ENCODE peak calls at places on chromosomes 7 and 10, in ten cellular contexts. One of them, this sample, is unnamed. For H3K4me1, the result is how much of the 10 kb centered on the place peaks cover.

GRCh38 chr7:24756989-24757798 is at the start of gene GSDME:
- DNase-seq in A549: peak
- DNase-seq in body of pancreas: peak
- DNase-seq in testis: peak
- DNase-seq in prostate gland: peak
- DNase-seq in breast epithelium: no peak
- DNase-seq in H1: peak
- DNase-seq in gastrocnemius medialis: peak
- DNase-seq in HCT116: no peak
- DNase-seq in HepG2: peak
- DNase-seq in this sample: peak

GRCh38 chr10:91154842-91155241 is 65.6 kb upstream of the PCGF5 start:
- DNase-seq in A549: no peak
- DNase-seq in body of pancreas: no peak
- DNase-seq in testis: no peak
- DNase-seq in prostate gland: no peak
- DNase-seq in breast epithelium: no peak
- DNase-seq in H1: no peak
- DNase-seq in gastrocnemius medialis: no peak
- DNase-seq in HCT116: no peak
- DNase-seq in HepG2: no peak
- DNase-seq in this sample: no peak

GRCh38 chr10:79088176-79088575 is 19.4 kb downstream of the ZMIZ1 start:
- DNase-seq in A549: no peak
- DNase-seq in body of pancreas: peak
- DNase-seq in testis: no peak
- DNase-seq in prostate gland: peak
- DNase-seq in breast epithelium: peak
- DNase-seq in H1: no peak
- DNase-seq in gastrocnemius medialis: peak
- DNase-seq in HCT116: no peak
- DNase-seq in HepG2: no peak
- DNase-seq in this sample: peak

GRCh38 chr10:87038786-87039185 is 18.7 kb downstream of the FAM25A start:
- DNase-seq in A549: no peak
- DNase-seq in body of pancreas: no peak
- DNase-seq in testis: no peak
- DNase-seq in prostate gland: no peak
- DNase-seq in breast epithelium: no peak
- DNase-seq in H1: no peak
- DNase-seq in gastrocnemius medialis: no peak
- DNase-seq in HCT116: no peak
- DNase-seq in HepG2: no peak
- DNase-seq in this sample: no peak

GRCh38 chr7:1446611-1447032 is 12.6 kb downstream of the MICALL2 start:
- DNase-seq in A549: no peak
- DNase-seq in body of pancreas: no peak
- DNase-seq in testis: no peak
- DNase-seq in prostate gland: no peak
- DNase-seq in breast epithelium: no peak
- DNase-seq in H1: no peak
- DNase-seq in gastrocnemius medialis: no peak
- DNase-seq in HCT116: no peak
- DNase-seq in HepG2: no peak
- DNase-seq in this sample: no peak

GRCh38 chr7:89200758-89201157 is 405.2 kb upstream of the TEX47 start:
- DNase-seq in A549: no peak
- DNase-seq in body of pancreas: no peak
- DNase-seq in testis: no peak
- DNase-seq in prostate gland: no peak
- DNase-seq in breast epithelium: no peak
- DNase-seq in H1: no peak
- DNase-seq in gastrocnemius medialis: no peak
- DNase-seq in HCT116: no peak
- DNase-seq in HepG2: no peak
- DNase-seq in this sample: no peak

GRCh38 chr10:127880557-127880956 is 12.2 kb downstream of the CLRN3 start:
- DNase-seq in A549: no peak
- DNase-seq in body of pancreas: no peak
- DNase-seq in testis: no peak
- DNase-seq in prostate gland: no peak
- DNase-seq in breast epithelium: no peak
- DNase-seq in H1: peak
- DNase-seq in gastrocnemius medialis: peak
- DNase-seq in HCT116: no peak
- DNase-seq in HepG2: no peak
- DNase-seq in this sample: peak

GRCh38 chr10:113961261-113961938 is 82.3 kb upstream of the ADRB1 start:
- DNase-seq in A549: no peak
- DNase-seq in body of pancreas: no peak
- DNase-seq in testis: no peak
- DNase-seq in prostate gland: no peak
- DNase-seq in breast epithelium: no peak
- DNase-seq in H1: no peak
- DNase-seq in gastrocnemius medialis: no peak
- DNase-seq in HCT116: no peak
- DNase-seq in HepG2: no peak
- DNase-seq in this sample: no peak

GRCh38 chr7:28104811-28105210 is 75.8 kb downstream of the JAZF1 start:
- DNase-seq in A549: no peak
- DNase-seq in body of pancreas: no peak
- DNase-seq in testis: no peak
- DNase-seq in prostate gland: no peak
- DNase-seq in breast epithelium: no peak
- DNase-seq in H1: no peak
- DNase-seq in gastrocnemius medialis: no peak
- DNase-seq in HCT116: no peak
- DNase-seq in HepG2: no peak
- DNase-seq in this sample: no peak

GRCh38 chr7:28103984-28104628 is 76.5 kb downstream of the JAZF1 start:
- DNase-seq in A549: no peak
- DNase-seq in body of pancreas: no peak
- DNase-seq in testis: no peak
- DNase-seq in prostate gland: peak
- DNase-seq in breast epithelium: no peak
- DNase-seq in H1: no peak
- DNase-seq in gastrocnemius medialis: peak
- DNase-seq in HCT116: no peak
- DNase-seq in HepG2: no peak
- DNase-seq in this sample: no peak

GRCh38 chr7:28106316-28106957 is 74.2 kb downstream of the JAZF1 start:
- DNase-seq in A549: no peak
- DNase-seq in body of pancreas: no peak
- DNase-seq in testis: no peak
- DNase-seq in prostate gland: no peak
- DNase-seq in breast epithelium: no peak
- DNase-seq in H1: no peak
- DNase-seq in gastrocnemius medialis: peak
- DNase-seq in HCT116: no peak
- DNase-seq in HepG2: no peak
- DNase-seq in this sample: peak

GRCh38 chr7:28105234-28105633 is 75.4 kb downstream of the JAZF1 start:
- DNase-seq in A549: no peak
- DNase-seq in body of pancreas: no peak
- DNase-seq in testis: no peak
- DNase-seq in prostate gland: no peak
- DNase-seq in breast epithelium: no peak
- DNase-seq in H1: no peak
- DNase-seq in gastrocnemius medialis: no peak
- DNase-seq in HCT116: no peak
- DNase-seq in HepG2: no peak
- DNase-seq in this sample: no peak

DNA sequence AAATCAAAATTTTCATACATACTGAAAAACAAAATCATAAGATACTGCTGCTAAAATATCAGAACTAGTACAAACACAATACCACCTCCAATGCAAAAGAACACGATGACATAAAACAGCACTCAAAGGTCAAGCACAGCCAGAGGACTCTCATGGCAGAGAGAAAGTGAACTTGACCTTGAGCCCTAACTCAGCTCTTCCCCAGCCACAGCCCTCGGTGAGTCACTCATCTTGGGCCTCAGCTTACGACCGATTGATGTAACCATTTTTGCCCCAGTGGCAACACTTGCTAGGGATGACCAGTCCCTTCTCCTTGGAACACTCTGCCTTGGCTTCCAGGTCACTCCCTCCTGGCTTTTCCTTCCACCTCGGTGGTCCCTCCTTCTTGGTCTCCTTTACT is 77.8 kb downstream of the JAZF1 start:
- DNase-seq in A549: peak
- DNase-seq in body of pancreas: no peak
- DNase-seq in testis: peak
- DNase-seq in prostate gland: no peak
- DNase-seq in breast epithelium: no peak
- DNase-seq in H1: no peak
- DNase-seq in gastrocnemius medialis: peak
- DNase-seq in HCT116: peak
- DNase-seq in HepG2: peak
- DNase-seq in this sample: no peak
- H3K4me1 ChIP-seq in A549: under half
- H3K4me1 ChIP-seq in body of pancreas: under half
- H3K4me1 ChIP-seq in testis: half or more
- H3K4me1 ChIP-seq in prostate gland: under half
- H3K4me1 ChIP-seq in breast epithelium: under half
- H3K4me1 ChIP-seq in H1: under half
- H3K4me1 ChIP-seq in gastrocnemius medialis: under half
- H3K4me1 ChIP-seq in HCT116: under half
- H3K4me1 ChIP-seq in HepG2: under half
- H3K4me1 ChIP-seq in this sample: half or more

GRCh38 chr10:73096452-73097304 is at the start of gene P4HA1:
- DNase-seq in A549: peak
- DNase-seq in body of pancreas: peak
- DNase-seq in testis: peak
- DNase-seq in prostate gland: peak
- DNase-seq in breast epithelium: peak
- DNase-seq in H1: peak
- DNase-seq in gastrocnemius medialis: peak
- DNase-seq in HCT116: peak
- DNase-seq in HepG2: peak
- DNase-seq in this sample: peak

GRCh38 chr10:73094249-73094850 is 2.3 kb downstream of the P4HA1 start:
- DNase-seq in A549: no peak
- DNase-seq in body of pancreas: no peak
- DNase-seq in testis: no peak
- DNase-seq in prostate gland: no peak
- DNase-seq in breast epithelium: no peak
- DNase-seq in H1: no peak
- DNase-seq in gastrocnemius medialis: no peak
- DNase-seq in HCT116: no peak
- DNase-seq in HepG2: no peak
- DNase-seq in this sample: no peak

GRCh38 chr10:73094986-73095478 is 1.6 kb downstream of the P4HA1 start:
- DNase-seq in A549: no peak
- DNase-seq in body of pancreas: no peak
- DNase-seq in testis: no peak
- DNase-seq in prostate gland: no peak
- DNase-seq in breast epithelium: no peak
- DNase-seq in H1: no peak
- DNase-seq in gastrocnemius medialis: no peak
- DNase-seq in HCT116: no peak
- DNase-seq in HepG2: no peak
- DNase-seq in this sample: no peak

GRCh38 chr10:73096041-73096451 is 620 bp downstream of the P4HA1 start:
- DNase-seq in A549: peak
- DNase-seq in body of pancreas: peak
- DNase-seq in testis: peak
- DNase-seq in prostate gland: peak
- DNase-seq in breast epithelium: peak
- DNase-seq in H1: peak
- DNase-seq in gastrocnemius medialis: peak
- DNase-seq in HCT116: no peak
- DNase-seq in HepG2: no peak
- DNase-seq in this sample: peak

GRCh38 chr10:73095479-73096021 is 1.1 kb downstream of the P4HA1 start:
- DNase-seq in A549: peak
- DNase-seq in body of pancreas: peak
- DNase-seq in testis: peak
- DNase-seq in prostate gland: peak
- DNase-seq in breast epithelium: no peak
- DNase-seq in H1: no peak
- DNase-seq in gastrocnemius medialis: peak
- DNase-seq in HCT116: no peak
- DNase-seq in HepG2: peak
- DNase-seq in this sample: peak
- TF ChIP-seq POLR2A in A549: no peak
- TF ChIP-seq POLR2A in body of pancreas: no peak
- TF ChIP-seq POLR2A in testis: no peak
- TF ChIP-seq POLR2A in prostate gland: no peak
- TF ChIP-seq POLR2A in breast epithelium: no peak
- TF ChIP-seq POLR2A in H1: no peak
- TF ChIP-seq POLR2A in gastrocnemius medialis: no peak
- TF ChIP-seq POLR2A in HCT116: peak
- TF ChIP-seq POLR2A in HepG2: peak
- TF ChIP-seq POLR2A in this sample: no peak

DNA sequence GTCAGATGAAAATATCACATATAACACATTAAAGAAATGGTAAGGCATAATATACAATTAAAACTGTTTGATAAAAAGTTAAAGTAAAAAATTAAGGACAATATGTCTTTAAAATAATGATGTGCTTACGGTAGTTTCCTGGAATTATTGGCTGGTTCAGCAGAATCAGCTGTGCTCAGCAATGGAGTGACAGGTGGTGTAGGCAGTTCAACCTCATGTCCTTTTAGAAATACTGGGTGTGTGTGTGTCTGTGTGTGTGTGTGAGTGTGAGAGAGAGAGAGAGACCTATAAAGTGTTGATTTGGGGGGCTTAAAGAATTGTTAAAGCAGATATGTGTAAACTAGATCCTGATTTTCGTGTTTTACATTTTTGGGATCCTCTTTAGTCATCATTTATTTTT is 141.2 kb downstream of the ADAM22 start:
- DNase-seq in A549: no peak
- DNase-seq in body of pancreas: no peak
- DNase-seq in testis: no peak
- DNase-seq in prostate gland: no peak
- DNase-seq in breast epithelium: no peak
- DNase-seq in H1: no peak
- DNase-seq in gastrocnemius medialis: no peak
- DNase-seq in HCT116: no peak
- DNase-seq in HepG2: no peak
- DNase-seq in this sample: no peak
- H3K27ac ChIP-seq in A549: no peak
- H3K27ac ChIP-seq in body of pancreas: no peak
- H3K27ac ChIP-seq in testis: no peak
- H3K27ac ChIP-seq in prostate gland: no peak
- H3K27ac ChIP-seq in breast epithelium: no peak
- H3K27ac ChIP-seq in H1: no peak
- H3K27ac ChIP-seq in gastrocnemius medialis: no peak
- H3K27ac ChIP-seq in HCT116: no peak
- H3K27ac ChIP-seq in HepG2: no peak
- H3K27ac ChIP-seq in this sample: no peak

DNA sequence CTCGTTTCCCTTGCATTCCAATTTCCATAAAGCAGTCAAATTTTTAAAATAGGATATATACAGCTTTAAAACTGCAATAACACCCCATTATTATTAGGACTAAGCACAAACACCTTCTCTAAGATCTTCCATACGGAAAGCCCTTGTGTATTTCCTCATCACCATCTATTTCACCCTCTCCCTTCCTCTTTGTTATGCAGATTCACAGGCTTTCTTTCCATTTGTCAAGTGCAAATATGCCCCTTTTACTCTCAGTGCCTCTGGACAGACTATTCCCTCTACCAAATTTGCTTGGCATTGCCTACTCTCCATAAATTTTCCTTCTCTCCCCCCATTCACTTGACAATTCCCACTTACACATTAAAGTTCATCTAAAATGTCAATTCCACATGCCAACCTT is 61.7 kb downstream of the SNX13 start:
- DNase-seq in A549: no peak
- DNase-seq in body of pancreas: no peak
- DNase-seq in testis: no peak
- DNase-seq in prostate gland: no peak
- DNase-seq in breast epithelium: no peak
- DNase-seq in H1: no peak
- DNase-seq in gastrocnemius medialis: no peak
- DNase-seq in HCT116: no peak
- DNase-seq in HepG2: no peak
- DNase-seq in this sample: no peak
- H3K4me1 ChIP-seq in A549: under half
- H3K4me1 ChIP-seq in body of pancreas: under half
- H3K4me1 ChIP-seq in testis: under half
- H3K4me1 ChIP-seq in prostate gland: under half
- H3K4me1 ChIP-seq in breast epithelium: under half
- H3K4me1 ChIP-seq in H1: under half
- H3K4me1 ChIP-seq in gastrocnemius medialis: under half
- H3K4me1 ChIP-seq in HCT116: under half
- H3K4me1 ChIP-seq in HepG2: under half
- H3K4me1 ChIP-seq in this sample: under half